ENCODE peak calls at places on chromosomes 2 and 18, in four cellular contexts. V, U, X and C are unnamed samples.

GRCh38 chr2:115196577-115196976 is 754.1 kb downstream of the DPP10 start:
- DNase-seq in X (no peak), U (no peak), V (no peak), C (no peak)

GRCh38 chr2:241351640-241352031 is 4.4 kb upstream of the FARP2 start:
- DNase-seq in U (no peak), V (no peak), X (no peak), C (no peak)

GRCh38 chr2:46643951-46644350 is 164.6 kb downstream of the TMEM247 start:
- DNase-seq in X (peak; percentile 79), V (no peak), U (no peak), C (no peak)

GRCh38 chr2:151916632-151917031 is 88.4 kb upstream of the ARL5A start:
- DNase-seq in U (no peak), V (no peak), X (no peak), C (no peak)

GRCh38 chr2:191950132-191950885 is 103.4 kb upstream of the CAVIN2 start:
- DNase-seq in U (no peak), X (peak; percentile 68), V (no peak), C (no peak)

GRCh38 chr2:128501022-128501690 is 182.5 kb upstream of the HS6ST1 start:
- DNase-seq in U (no peak), V (no peak), X (no peak), C (no peak)

GRCh38 chr2:37583867-37584266 is 87.6 kb downstream of the CDC42EP3 start:
- DNase-seq in U (no peak), V (no peak), X (peak; percentile 81), C (no peak)

GRCh38 chr2:239234826-239235175 is 166.0 kb downstream of the HDAC4 start:
- DNase-seq in X (no peak), U (no peak), V (no peak), C (no peak)

GRCh38 chr18:52348209-52348608 is 8.2 kb downstream of the DCC start:
- DNase-seq in V (no peak), U (peak; percentile 50), X (peak; percentile 3), C (no peak)

GRCh38 chr2:165876712-165877111 is 76.9 kb downstream of the TTC21B start:
- DNase-seq in U (no peak), X (peak; percentile 45), V (no peak), C (no peak)
- H3K27ac ChIP-seq in U (no peak overlapping the region), X (no peak overlapping the region), V (no peak overlapping the region), C (no peak overlapping the region)

DNA sequence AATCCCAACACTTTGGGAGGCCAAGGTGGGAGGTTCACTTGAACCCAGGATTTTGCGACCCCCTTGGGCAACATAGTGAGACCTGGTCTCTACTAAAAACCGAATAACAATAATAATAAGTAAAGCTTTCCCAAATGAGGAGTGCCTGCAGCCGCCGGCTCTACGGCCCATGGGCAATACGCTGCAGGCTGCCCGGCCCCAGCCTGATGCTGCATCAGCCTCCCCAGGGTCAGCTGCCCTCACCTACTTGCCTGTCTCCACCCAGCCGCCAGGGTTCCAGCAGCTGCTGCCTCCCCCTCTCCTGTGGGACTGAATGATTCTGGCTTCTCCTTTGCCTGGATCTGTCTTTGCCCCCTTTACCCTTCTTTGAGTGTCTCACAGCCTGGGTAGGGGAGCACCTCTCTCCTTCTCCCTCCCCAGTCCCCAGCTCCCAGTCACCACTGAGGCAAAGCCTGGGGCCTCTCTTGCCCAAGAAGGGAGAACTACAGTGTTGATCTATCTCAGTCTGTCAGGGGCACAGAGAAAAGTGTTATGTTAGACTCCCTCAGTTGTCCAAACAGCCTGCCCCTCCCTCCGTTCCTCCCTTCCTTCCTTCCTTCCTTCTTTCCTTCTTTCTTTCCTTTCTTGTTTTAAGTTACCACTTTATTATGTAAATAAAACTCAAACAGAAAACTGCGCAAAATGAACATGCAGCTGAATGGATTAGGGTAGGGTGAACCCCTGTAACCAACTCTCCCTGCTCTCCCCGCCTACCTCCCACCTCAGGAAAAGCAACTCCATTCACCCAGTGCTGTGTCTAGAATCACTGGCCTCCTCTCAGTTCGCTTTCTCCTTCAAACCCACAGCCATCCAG is 38.2 kb upstream of the NPAS2 start:
- DNase-seq in X (no peak), U (no peak), V (no peak), C (no peak)
- H3K27ac ChIP-seq in X (no peak overlapping the region), U (no peak overlapping the region), V (no peak overlapping the region), C (no peak overlapping the region)

DNA sequence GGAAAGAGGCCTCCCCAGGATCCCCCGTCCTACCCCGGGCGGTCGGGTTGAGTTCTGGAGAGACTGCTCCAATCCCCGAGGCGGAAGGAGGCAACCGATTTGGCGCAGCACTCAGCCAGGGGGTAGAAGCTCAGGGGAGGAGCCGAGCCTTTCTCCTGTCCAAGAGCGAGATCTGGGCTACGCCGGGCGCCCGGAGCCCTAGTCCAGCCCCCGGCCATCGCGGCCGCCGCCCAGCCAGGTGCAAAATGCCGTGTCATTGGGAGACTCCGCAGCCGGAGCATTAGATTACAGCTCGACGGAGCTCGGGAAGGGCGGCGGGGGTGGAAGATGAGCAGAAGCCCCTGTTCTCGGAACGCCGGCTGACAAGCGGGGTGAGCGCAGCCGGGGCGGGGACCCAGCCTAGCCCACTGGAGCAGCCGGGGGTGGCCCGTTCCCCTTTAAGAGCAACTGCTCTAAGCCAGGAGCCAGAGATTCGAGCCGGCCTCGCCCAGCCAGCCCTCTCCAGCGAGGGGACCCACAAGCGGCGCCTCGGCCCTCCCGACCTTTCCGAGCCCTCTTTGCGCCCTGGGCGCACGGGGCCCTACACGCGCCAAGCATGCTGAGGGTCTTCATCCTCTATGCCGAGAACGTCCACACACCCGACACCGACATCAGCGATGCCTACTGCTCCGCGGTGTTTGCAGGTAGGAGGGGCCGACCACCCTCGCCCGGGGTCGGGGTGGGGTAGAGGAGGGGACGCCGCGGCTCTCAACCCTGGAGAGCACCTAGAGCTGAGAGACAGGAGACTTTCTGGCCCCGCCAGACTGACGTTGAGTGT is at the start of gene DYSF:
- DNase-seq in X (peak; percentile 48), U (no peak), V (no peak), C (no peak)
- H3K27ac ChIP-seq in X (no peak within 1 kb of the TSS), U (no peak within 1 kb of the TSS), V (no peak within 1 kb of the TSS), C (no peak within 1 kb of the TSS)

GRCh38 chr2:80168801-80169200 is 135.8 kb downstream of the LRRTM1 start:
- DNase-seq in X (no peak), U (no peak), V (no peak), C (no peak)
- H3K27ac ChIP-seq in X (no peak overlapping the region), U (no peak overlapping the region), V (no peak overlapping the region), C (no peak overlapping the region)

GRCh38 chr2:176107731-176108181 is 676 bp downstream of the HOXD11 start:
- DNase-seq in X (no peak), V (no peak), U (no peak), C (no peak)

GRCh38 chr2:176109955-176110345 is 2.9 kb downstream of the HOXD11 start:
- DNase-seq in U (no peak), X (no peak), V (no peak), C (no peak)

GRCh38 chr2:176110975-176111663 is 4.0 kb downstream of the HOXD11 start:
- DNase-seq in V (no peak), U (peak; percentile 63), X (peak; percentile 38), C (no peak)

GRCh38 chr2:176106636-176107539 is at the start of gene HOXD11:
- DNase-seq in X (peak; percentile 9), V (no peak), U (no peak), C (no peak)

GRCh38 chr2:176109226-176109954 is 2.3 kb downstream of the HOXD11 start:
- DNase-seq in U (no peak), V (no peak), X (no peak), C (no peak)
- H3K27ac ChIP-seq in U (no peak overlapping the region), V (no peak overlapping the region), X (no peak overlapping the region), C (no peak overlapping the region)

GRCh38 chr2:62303818-62304217 is 107.9 kb downstream of the B3GNT2 start:
- DNase-seq in X (no peak), V (no peak), U (no peak), C (no peak)
- H3K27ac ChIP-seq in X (no peak overlapping the region), V (peak overlapping the region; percentile 97), U (no peak overlapping the region), C (peak overlapping the region; percentile 74)